ENCODE peak calls at places on chromosomes 16 and 17, in four cellular contexts. L is fibroblast of mammary gland, P is thyroid gland, S is fibroblast of the aortic adventitia. I is an unnamed sample.

GRCh38 chr17:29566473-29567361 is at the start of gene ABHD15:
- DNase-seq in L (peak; percentile 67), P (peak; percentile 80), S (peak; percentile 55), I (no peak)

GRCh38 chr17:39408360-39408759 is 6.9 kb upstream of the FBXL20 start:
- DNase-seq in L (no peak), P (no peak), S (peak; percentile 8), I (no peak)

GRCh38 chr17:58249270-58250133 is 11.1 kb downstream of the LPO start:
- DNase-seq in L (peak; percentile 40), P (peak; percentile 62), S (peak; percentile 51), I (no peak)

GRCh38 chr17:78976907-78977680 is 2.6 kb downstream of the LGALS3BP start:
- DNase-seq in L (no peak), P (no peak), S (no peak), I (no peak)

GRCh38 chr17:78125976-78126894 is 2.3 kb downstream of the TMC6 start:
- DNase-seq in L (no peak), P (no peak), S (no peak), I (no peak)

GRCh38 chr16:65154321-65154720 is 32.5 kb upstream of the CDH11 start:
- DNase-seq in L (no peak), P (no peak), S (no peak), I (no peak)

GRCh38 chr16:4184038-4184702 is 57.7 kb downstream of the SRL start:
- DNase-seq in L (no peak), P (peak; percentile 14), S (no peak), I (no peak)

GRCh38 chr16:89313583-89313982 is 96.1 kb downstream of the ZNF778 start:
- DNase-seq in L (no peak), P (no peak), S (no peak), I (no peak)

GRCh38 chr17:82872591-82873520 is 33.0 kb upstream of the ZNF750 start:
- DNase-seq in L (no peak), P (no peak), S (no peak), I (no peak)

GRCh38 chr16:11557811-11558210 is 28.9 kb downstream of the LITAF start:
- DNase-seq in L (no peak), P (peak; percentile 22), S (no peak), I (no peak)

GRCh38 chr17:14398766-14399165 is 97.9 kb downstream of the HS3ST3B1 start:
- DNase-seq in L (no peak), P (no peak), S (no peak), I (no peak)

GRCh38 chr17:48497103-48497502 is 33.7 kb downstream of the HOXB1 start:
- DNase-seq in L (peak; percentile 72), P (no peak), S (peak; percentile 38), I (no peak)

GRCh38 chr17:2279707-2280106 is 23.9 kb downstream of the SMG6 start:
- DNase-seq in L (no peak), P (no peak), S (no peak), I (no peak)

GRCh38 chr16:50593410-50594139 is 45.4 kb downstream of the NKD1 start:
- DNase-seq in L (peak; percentile 10), P (no peak), S (no peak), I (no peak)

GRCh38 chr16:50802000-50802399 is 60.1 kb downstream of the CYLD start:
- DNase-seq in L (peak; percentile 49), P (no peak), S (peak; percentile 55), I (peak; percentile 25)

GRCh38 chr17:78117027-78117981 is 11.3 kb downstream of the TMC6 start:
- DNase-seq in L (no peak), P (peak; percentile 74), S (no peak), I (no peak)

GRCh38 chr17:65794572-65794971 is 233.1 kb upstream of the AXIN2 start:
- DNase-seq in L (peak; percentile 47), P (no peak), S (peak; percentile 35), I (no peak)

GRCh38 chr17:61403846-61404701 is 4.4 kb downstream of the TBX2 start:
- DNase-seq in L (no peak), P (no peak), S (peak; percentile 30), I (no peak)

GRCh38 chr16:50558913-50559312 is 10.7 kb downstream of the NKD1 start:
- DNase-seq in L (no peak), P (no peak), S (no peak), I (no peak)

GRCh38 chr16:2663553-2664521 is 18.5 kb upstream of the KCTD5 start:
- DNase-seq in L (peak; percentile 88), P (no peak), S (peak; percentile 39), I (no peak)

GRCh38 chr17:41407226-41407625 is 9.8 kb upstream of the KRT31 start:
- DNase-seq in L (no peak), P (no peak), S (no peak), I (no peak)

GRCh38 chr16:66549284-66550131 is at the start of gene TK2:
- DNase-seq in L (peak; percentile 68), P (peak; percentile 70), S (no peak), I (peak; percentile 30)

GRCh38 chr16:70579648-70580630 is 56.3 kb downstream of the SF3B3 start:
- DNase-seq in L (no peak), P (peak; percentile 80), S (no peak), I (no peak)

GRCh38 chr17:2863204-2863603 is 67.0 kb downstream of the RAP1GAP2 start:
- DNase-seq in L (no peak), P (no peak), S (no peak), I (no peak)

GRCh38 chr17:16486373-16487250 is 5.4 kb downstream of the LRRC75A start:
- DNase-seq in L (peak; percentile 60), P (peak; percentile 99), S (peak; percentile 77), I (peak; percentile 59)

GRCh38 chr17:8138672-8139371 is 13.4 kb downstream of the PER1 start:
- DNase-seq in L (peak; percentile 98), P (peak; percentile 95), S (peak; percentile 99), I (peak; percentile 84)

GRCh38 chr17:8140413-8141029 is 11.7 kb downstream of the PER1 start:
- DNase-seq in L (no peak), P (no peak), S (no peak), I (no peak)

GRCh38 chr17:8137645-8138342 is 13.9 kb upstream of the HES7 start:
- DNase-seq in L (no peak), P (peak; percentile 59), S (no peak), I (no peak)

GRCh38 chr17:8140058-8140412 is 12.2 kb downstream of the PER1 start:
- DNase-seq in L (no peak), P (peak; percentile 60), S (no peak), I (no peak)

GRCh38 chr17:8138366-8138671 is 13.9 kb downstream of the PER1 start:
- DNase-seq in L (no peak), P (no peak), S (no peak), I (no peak)
- H3K4me3 ChIP-seq in L (peak overlapping the region; percentile 38), P (no peak overlapping the region), S (peak overlapping the region; percentile 53), I (peak overlapping the region; percentile 4)

GRCh38 chr16:55479560-55480197 is 681 bp downstream of the MMP2 start:
- DNase-seq in L (no peak), P (no peak), S (no peak), I (no peak)

GRCh38 chr16:55476625-55477533 is 2.1 kb upstream of the MMP2 start:
- DNase-seq in L (no peak), P (no peak), S (peak; percentile 69), I (no peak)

GRCh38 chr16:55478827-55479559 is at the start of gene MMP2:
- DNase-seq in L (peak; percentile 81), P (peak; percentile 63), S (peak; percentile 89), I (no peak)

GRCh38 chr16:55482056-55482455 is 3.1 kb downstream of the MMP2 start:
- DNase-seq in L (peak; percentile 67), P (no peak), S (peak; percentile 66), I (no peak)

GRCh38 chr16:55480228-55480655 is 1.2 kb downstream of the MMP2 start:
- DNase-seq in L (peak; percentile 93), P (peak; percentile 93), S (peak; percentile 96), I (peak; percentile 83)
- H3K4me3 ChIP-seq in L (peak overlapping the region; percentile 92), P (peak overlapping the region; percentile 55), S (peak overlapping the region; percentile 99), I (peak overlapping the region; percentile 89)

DNA sequence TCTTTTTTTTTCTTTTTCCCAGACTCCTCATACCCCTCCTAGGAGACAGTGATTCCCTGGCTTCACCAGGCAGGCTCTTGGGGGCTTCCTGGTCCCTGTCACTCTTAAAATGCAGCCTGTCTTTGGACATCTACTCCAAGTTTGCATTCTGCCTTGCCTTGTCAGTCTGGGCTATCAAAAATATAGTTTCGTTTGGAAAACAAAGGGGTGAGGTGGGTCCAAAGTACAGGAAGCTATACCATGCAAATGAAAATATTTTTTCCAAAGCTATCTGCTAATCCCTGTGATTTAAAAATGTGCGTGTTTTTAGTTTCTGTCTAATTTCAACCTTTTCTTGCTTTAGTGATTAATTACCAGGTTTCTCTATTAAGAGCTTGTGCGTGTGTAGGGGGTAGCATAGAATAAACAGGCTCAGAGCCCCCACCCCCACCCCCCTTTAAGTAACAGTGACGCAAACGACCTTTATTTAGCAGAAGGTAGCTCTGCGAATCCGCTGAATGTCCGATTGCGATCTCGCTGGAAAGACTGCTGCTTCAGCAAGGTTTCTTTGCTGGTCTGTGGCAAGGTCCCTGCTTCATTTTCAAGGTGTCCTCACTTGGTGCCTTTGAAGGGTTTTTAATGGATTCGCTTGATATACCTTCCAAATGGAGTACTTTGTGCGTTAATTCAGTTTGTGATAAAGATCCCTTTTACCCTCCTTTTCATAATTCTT is 510.2 kb downstream of the WWOX start:
- DNase-seq in L (no peak), P (no peak), S (no peak), I (no peak)
- H3K4me3 ChIP-seq in L (no peak overlapping the region), P (no peak overlapping the region), S (no peak overlapping the region), I (no peak overlapping the region)

GRCh38 chr16:68093816-68094613 is 8.8 kb downstream of the NFATC3 start:
- DNase-seq in L (peak; percentile 80), P (no peak), S (peak; percentile 69), I (no peak)

GRCh38 chr16:68096491-68096890 is 11.3 kb downstream of the NFATC3 start:
- DNase-seq in L (no peak), P (no peak), S (no peak), I (no peak)

GRCh38 chr16:68097895-68098294 is 12.7 kb downstream of the NFATC3 start:
- DNase-seq in L (no peak), P (no peak), S (no peak), I (no peak)

GRCh38 chr16:68094614-68094934 is 9.4 kb downstream of the NFATC3 start:
- DNase-seq in L (no peak), P (no peak), S (no peak), I (no peak)

GRCh38 chr16:68097088-68097487 is 11.9 kb downstream of the NFATC3 start:
- DNase-seq in L (no peak), P (no peak), S (no peak), I (no peak)
- H3K4me3 ChIP-seq in L (no peak overlapping the region), P (no peak overlapping the region), S (no peak overlapping the region), I (no peak overlapping the region)